ENCODE peak calls at places on chromosomes 3 and 15, in ten cellular contexts. D is HepG2, F is HCT116, H is prostate gland, Q is GM23338, S is SK-N-SH, W is endothelial cell of umbilical vein, M is sigmoid colon, E is stomach, V is GM12878. U is an unnamed sample. For H3K4me1, the result is how much of the 10 kb centered on the place peaks cover.

GRCh38 chr3:52433328-52434060 is 11.4 kb downstream of the SEMA3G start:
- DNase-seq in V (no peak), E (no peak), S (peak), M (peak), W (no peak), Q (no peak), F (no peak), H (no peak), D (no peak), U (no peak)

GRCh38 chr3:1380926-1381646 is 288.3 kb downstream of the CNTN6 start:
- DNase-seq in F (no peak), M (no peak), W (no peak), S (no peak), E (no peak), Q (no peak), V (no peak), D (no peak), H (no peak), U (no peak)

GRCh38 chr3:86416334-86416733 is 574.6 kb downstream of the VGLL3 start:
- DNase-seq in F (no peak), H (no peak), W (no peak), M (no peak), D (no peak), E (no peak), V (no peak), Q (peak), S (no peak), U (no peak)

GRCh38 chr3:112987710-112988334 is 3.0 kb upstream of the GTPBP8 start:
- DNase-seq in M (no peak), S (no peak), E (no peak), Q (no peak), W (no peak), F (no peak), D (no peak), H (no peak), V (no peak), U (no peak)

GRCh38 chr15:58545307-58546065 is 113.7 kb downstream of the LIPC start:
- DNase-seq in E (peak), Q (no peak), M (no peak), V (no peak), F (no peak), S (no peak), W (no peak), D (no peak), H (no peak), U (no peak)

GRCh38 chr3:107212709-107213664 is 164.3 kb upstream of the CCDC54 start:
- DNase-seq in D (no peak), H (no peak), W (no peak), F (no peak), M (no peak), S (no peak), Q (no peak), E (no peak), V (no peak), U (no peak)

GRCh38 chr15:73078291-73078690 is 26.0 kb downstream of the NEO1 start:
- DNase-seq in M (no peak), D (no peak), S (no peak), Q (no peak), W (no peak), V (no peak), F (no peak), E (no peak), H (no peak), U (no peak)

GRCh38 chr3:52006820-52007133 is 11.1 kb upstream of the RPL29 start:
- DNase-seq in Q (no peak), E (no peak), M (no peak), F (no peak), H (no peak), W (no peak), V (no peak), D (no peak), S (no peak), U (no peak)

GRCh38 chr3:183653209-183654064 is 18.0 kb downstream of the KLHL24 start:
- DNase-seq in H (no peak), S (no peak), F (peak), M (no peak), D (no peak), V (no peak), E (no peak), Q (peak), W (peak), U (no peak)

GRCh38 chr15:25543156-25543555 is 104.3 kb upstream of the UBE3A start:
- DNase-seq in F (no peak), V (no peak), H (peak), D (no peak), W (no peak), Q (no peak), M (peak), E (no peak), S (peak), U (no peak)

GRCh38 chr3:190892328-190893011 is 30.0 kb upstream of the GMNC start:
- DNase-seq in F (no peak), Q (peak), W (no peak), V (no peak), H (no peak), E (no peak), S (no peak), M (no peak), D (no peak), U (no peak)

GRCh38 chr15:51144021-51144532 is 49.4 kb upstream of the TNFAIP8L3 start:
- DNase-seq in V (no peak), Q (peak), W (peak), H (no peak), D (no peak), E (no peak), F (peak), S (no peak), M (no peak), U (no peak)

GRCh38 chr3:149339931-149340309 is 6.5 kb upstream of the TM4SF18 start:
- DNase-seq in V (no peak), F (peak), D (peak), W (peak), H (peak), Q (peak), E (peak), M (peak), S (no peak), U (peak)

GRCh38 chr3:120448707-120449650 is 1.8 kb downstream of the FSTL1 start:
- DNase-seq in M (no peak), D (no peak), S (no peak), F (no peak), E (no peak), Q (peak), V (no peak), H (no peak), W (peak), U (no peak)

GRCh38 chr15:87326274-87326673 is 930.3 kb downstream of the NTRK3 start:
- DNase-seq in V (no peak), M (no peak), E (no peak), F (no peak), H (no peak), W (no peak), Q (no peak), D (no peak), S (peak), U (no peak)

GRCh38 chr3:16207031-16207430 is 32.6 kb downstream of the GALNT15 start:
- DNase-seq in S (no peak), M (no peak), Q (no peak), F (no peak), V (no peak), H (no peak), W (peak), E (no peak), D (no peak), U (no peak)

GRCh38 chr15:33066584-33066983 is 127.9 kb downstream of the FMN1 start:
- DNase-seq in E (no peak), H (no peak), M (no peak), V (no peak), S (no peak), W (no peak), D (no peak), Q (no peak), F (no peak), U (no peak)

GRCh38 chr15:25787855-25788521 is 75.1 kb downstream of the ATP10A start:
- DNase-seq in W (no peak), Q (no peak), E (no peak), M (peak), D (peak), F (no peak), S (no peak), H (no peak), V (no peak), U (no peak)

GRCh38 chr15:39419651-39420050 is 161.2 kb upstream of the THBS1 start:
- DNase-seq in S (no peak), Q (no peak), W (no peak), V (no peak), D (peak), F (no peak), M (no peak), E (no peak), H (no peak), U (no peak)

GRCh38 chr3:55178336-55178735 is 250.5 kb upstream of the LRTM1 start:
- DNase-seq in M (no peak), W (no peak), E (no peak), H (peak), S (no peak), V (no peak), D (no peak), Q (no peak), F (no peak), U (no peak)

GRCh38 chr3:42127226-42127625 is 36.1 kb downstream of the TRAK1 start:
- DNase-seq in D (no peak), E (no peak), Q (no peak), S (no peak), F (no peak), V (no peak), M (no peak), W (no peak), H (no peak), U (no peak)

GRCh38 chr3:42129014-42129953 is 38.1 kb downstream of the TRAK1 start:
- DNase-seq in Q (peak), W (no peak), H (peak), S (no peak), F (peak), V (no peak), E (peak), M (peak), D (peak), U (no peak)

GRCh38 chr3:42130329-42131070 is 39.3 kb downstream of the TRAK1 start:
- DNase-seq in S (no peak), V (no peak), D (peak), E (peak), Q (no peak), M (peak), W (no peak), H (no peak), F (no peak), U (no peak)

GRCh38 chr3:42130007-42130328 is 38.8 kb downstream of the TRAK1 start:
- DNase-seq in H (no peak), Q (no peak), D (peak), S (no peak), M (no peak), E (no peak), W (no peak), V (no peak), F (no peak), U (no peak)

GRCh38 chr3:42128526-42128925 is 37.4 kb downstream of the TRAK1 start:
- DNase-seq in S (no peak), F (no peak), H (no peak), M (no peak), W (no peak), V (no peak), E (no peak), D (no peak), Q (no peak), U (no peak)
- H3K4me1 ChIP-seq in S (under half), F (under half), H (under half), M (under half), W (under half), V (under half), E (under half), D (half or more), Q (under half), U (under half)

GRCh38 chr15:48630245-48630644 is 15.3 kb downstream of the FBN1 start:
- DNase-seq in V (no peak), F (no peak), M (no peak), D (no peak), H (no peak), Q (no peak), W (no peak), S (no peak), E (no peak), U (no peak)

GRCh38 chr15:48624700-48625099 is 20.8 kb downstream of the FBN1 start:
- DNase-seq in F (no peak), W (no peak), D (no peak), H (no peak), V (no peak), S (no peak), Q (peak), M (no peak), E (no peak), U (no peak)

GRCh38 chr15:48628832-48629231 is 16.7 kb downstream of the FBN1 start:
- DNase-seq in M (no peak), S (no peak), W (no peak), D (no peak), H (no peak), Q (no peak), V (no peak), F (no peak), E (no peak), U (no peak)

GRCh38 chr15:48625126-48625525 is 20.4 kb downstream of the FBN1 start:
- DNase-seq in Q (no peak), M (no peak), V (no peak), H (no peak), E (no peak), S (no peak), D (no peak), F (no peak), W (no peak), U (no peak)

GRCh38 chr15:48627260-48627969 is 18.1 kb downstream of the FBN1 start:
- DNase-seq in W (no peak), H (no peak), E (no peak), F (no peak), D (no peak), S (no peak), Q (peak), M (no peak), V (no peak), U (no peak)
- TF ChIP-seq POLR2AphosphoS5 in W (no peak), H (no peak), E (no peak), F (no peak), D (no peak), S (no peak), Q (no peak), M (no peak), V (no peak), U (no peak)

DNA sequence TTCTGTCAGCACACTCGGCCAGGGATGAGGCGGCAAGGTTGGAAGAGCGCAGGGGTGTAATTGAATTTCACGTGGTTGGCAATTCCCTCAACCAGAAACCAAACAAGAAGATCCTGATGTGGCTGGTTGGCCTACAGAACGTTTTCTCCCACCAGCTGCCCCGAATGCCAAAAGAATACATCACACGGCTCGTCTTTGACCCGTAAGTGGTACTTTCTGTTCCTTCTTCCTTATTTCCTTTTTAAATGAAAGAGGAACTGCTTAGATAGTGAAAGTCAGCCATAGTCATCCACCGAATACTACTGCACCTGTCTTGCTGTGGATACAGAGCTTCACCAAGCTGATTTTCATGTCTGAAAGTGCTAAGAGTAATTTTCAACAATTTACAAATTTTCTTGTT is 60.1 kb downstream of the SGO1 start:
- DNase-seq in E (no peak), M (no peak), F (no peak), H (no peak), D (no peak), W (no peak), V (peak), S (no peak), Q (no peak), U (no peak)
- H3K4me3 ChIP-seq in E (no peak), M (no peak), F (no peak), H (no peak), D (no peak), W (no peak), V (peak), S (no peak), Q (no peak), U (no peak)

DNA sequence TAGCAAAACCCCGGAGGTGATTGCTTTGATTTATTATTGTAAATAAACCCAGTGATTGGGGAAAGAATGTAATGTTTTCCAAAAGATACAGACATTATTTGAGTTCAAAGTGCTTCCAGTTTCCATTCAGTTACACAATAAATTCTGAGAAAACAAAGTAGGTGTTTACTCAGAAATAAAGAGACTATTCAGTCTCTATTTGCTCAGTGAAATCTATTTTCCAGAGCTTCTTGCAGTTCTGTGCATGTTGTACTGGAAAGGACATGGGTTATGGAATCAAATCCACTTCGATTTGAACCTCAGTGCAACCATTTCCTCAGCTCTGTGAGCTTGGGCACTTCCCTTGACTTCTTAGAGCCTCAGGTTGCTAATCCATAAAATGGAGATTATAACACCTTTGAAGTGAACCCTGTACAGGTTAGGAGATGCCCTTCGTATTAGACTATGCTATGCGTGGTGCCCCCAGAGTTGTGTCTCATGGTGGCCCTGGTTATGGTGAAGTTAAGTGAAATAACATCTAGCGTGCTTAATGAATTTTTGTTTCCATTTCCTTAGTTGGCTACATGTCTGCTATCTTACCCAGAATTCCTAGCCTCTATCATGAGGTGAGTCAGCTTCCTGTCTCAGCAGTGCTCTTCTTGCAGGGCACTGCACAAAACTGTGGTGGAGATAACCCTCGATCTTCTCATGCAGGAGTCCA is 97.8 kb downstream of the RPL39L start:
- DNase-seq in H (no peak), Q (no peak), W (peak), S (no peak), V (no peak), D (peak), M (no peak), E (no peak), F (no peak), U (no peak)
- H3K4me1 ChIP-seq in H (under half), Q (under half), W (under half), S (under half), V (half or more), D (half or more), M (under half), E (under half), F (under half), U (under half)

DNA sequence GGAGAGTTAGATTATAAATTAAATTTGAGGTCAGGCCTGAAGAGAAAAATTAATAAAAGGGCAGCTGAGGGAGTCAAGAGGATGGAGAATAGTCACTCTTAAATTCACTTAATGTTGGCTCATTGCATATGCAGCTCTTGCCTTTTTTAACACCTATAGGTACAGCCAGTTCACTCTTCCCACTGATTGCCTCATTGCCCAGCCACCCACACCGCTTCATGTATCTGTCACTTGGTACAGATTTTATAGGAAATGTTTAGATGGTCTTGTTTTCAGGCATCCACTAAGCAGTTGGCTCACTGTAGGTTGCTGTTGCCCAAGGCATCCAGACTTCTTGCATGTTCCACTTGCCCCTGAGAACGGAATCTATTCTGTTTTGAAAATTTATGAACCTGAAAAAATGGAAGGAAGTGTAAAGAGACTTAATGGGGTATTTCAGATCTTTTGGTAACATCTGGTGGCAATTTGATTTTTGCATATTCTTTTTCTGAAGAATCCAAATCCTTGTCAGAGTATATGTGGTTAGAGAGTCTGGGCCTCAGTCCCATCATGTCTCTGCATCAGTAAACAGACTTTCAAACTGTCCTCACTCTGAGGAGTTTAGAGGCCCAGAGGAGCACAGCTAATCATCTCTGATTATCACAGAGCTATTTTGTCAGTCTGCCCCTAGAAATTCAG is 151.9 kb downstream of the RBPMS2 start:
- DNase-seq in E (no peak), H (no peak), D (no peak), F (no peak), Q (no peak), M (no peak), W (no peak), V (peak), S (no peak), U (no peak)
- TF ChIP-seq POLR2AphosphoS5 in E (no peak), H (no peak), D (no peak), F (no peak), Q (no peak), M (no peak), W (no peak), V (no peak), S (no peak), U (no peak)

DNA sequence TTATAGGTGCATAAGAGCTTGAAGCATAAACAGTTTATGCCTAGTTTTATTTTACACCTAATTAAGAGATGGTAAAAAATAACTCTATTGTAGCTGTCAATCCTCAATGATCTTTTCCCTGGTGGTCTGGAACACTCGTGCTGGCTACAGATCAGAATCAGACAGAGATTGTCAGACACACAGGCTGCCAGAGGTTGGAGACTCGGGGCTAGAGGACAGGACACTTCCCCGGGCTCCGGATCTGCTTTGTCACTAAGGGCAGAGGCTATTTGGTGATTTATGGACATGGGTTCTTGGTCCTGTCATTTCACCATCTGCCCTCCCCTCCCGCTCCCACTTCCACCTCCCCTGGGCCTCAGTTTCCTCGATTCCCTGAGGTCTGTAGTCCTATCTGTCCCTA is 16.5 kb upstream of the FAM174B start:
- DNase-seq in W (no peak), S (peak), F (no peak), V (no peak), M (no peak), D (no peak), H (no peak), Q (no peak), E (no peak), U (no peak)
- H3K4me3 ChIP-seq in W (no peak), S (no peak), F (no peak), V (no peak), M (no peak), D (no peak), H (no peak), Q (no peak), E (no peak), U (no peak)

DNA sequence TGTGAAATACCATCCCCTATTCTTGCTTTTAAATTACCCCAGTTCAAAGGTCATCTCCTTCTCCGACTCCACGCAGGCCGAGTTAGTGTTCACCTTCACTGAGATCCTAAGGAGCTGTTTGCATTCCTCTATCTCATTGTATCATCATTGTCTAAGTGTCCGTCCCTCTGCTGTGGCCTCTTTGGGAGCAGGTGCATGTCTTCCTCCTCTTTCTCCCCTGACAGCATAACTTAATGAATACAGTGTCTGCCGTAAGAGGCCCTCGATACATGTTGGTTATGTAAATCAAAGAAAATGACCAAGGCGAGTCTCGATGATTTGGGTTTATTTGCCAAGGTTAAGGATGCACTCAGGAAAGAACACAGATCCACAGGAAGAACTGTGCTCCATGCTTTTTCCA is 4.9 kb upstream of the PPP1R2 start:
- DNase-seq in M (no peak), F (no peak), H (no peak), E (no peak), S (no peak), V (no peak), D (no peak), W (no peak), Q (no peak), U (no peak)
- H3K4me1 ChIP-seq in M (under half), F (under half), H (under half), E (under half), S (under half), V (under half), D (half or more), W (under half), Q (under half), U (under half)